ENCODE peak calls at places on chromosome 16, in eight cellular contexts. One of them, this sample, is unnamed.
A peak's percentile ranks its signal among the peaks of the same experiment; 100 is the strongest.

GRCh38 chr16:14358697-14359305 is 271.3 kb downstream of the PARN start:
- DNase-seq in psoas muscle: no peak
- DNase-seq in suprapubic skin: no peak
- DNase-seq in WTC11: no peak
- DNase-seq in omental fat pad: no peak
- DNase-seq in stimulated activated CD4-positive, alpha-beta T cell treated with anti-CD3 and anti-CD28 coated beads, Interleukin-4, amount 100 ng/mL, for 48 hours: no peak
- DNase-seq in cardiac fibroblast: no peak
- DNase-seq in pancreas: no peak
- DNase-seq in this sample: no peak

GRCh38 chr16:65908568-65908967 is 457.9 kb upstream of the CDH5 start:
- DNase-seq in psoas muscle: no peak
- DNase-seq in suprapubic skin: no peak
- DNase-seq in WTC11: peak; percentile 38
- DNase-seq in omental fat pad: no peak
- DNase-seq in stimulated activated CD4-positive, alpha-beta T cell treated with anti-CD3 and anti-CD28 coated beads, Interleukin-4, amount 100 ng/mL, for 48 hours: no peak
- DNase-seq in cardiac fibroblast: no peak
- DNase-seq in pancreas: no peak
- DNase-seq in this sample: no peak

GRCh38 chr16:29025218-29025617 is 40.4 kb downstream of the LAT start:
- DNase-seq in psoas muscle: no peak
- DNase-seq in suprapubic skin: peak; percentile 20
- DNase-seq in WTC11: no peak
- DNase-seq in omental fat pad: no peak
- DNase-seq in stimulated activated CD4-positive, alpha-beta T cell treated with anti-CD3 and anti-CD28 coated beads, Interleukin-4, amount 100 ng/mL, for 48 hours: no peak
- DNase-seq in cardiac fibroblast: no peak
- DNase-seq in pancreas: no peak
- DNase-seq in this sample: no peak

GRCh38 chr16:17404903-17405691 is 65.7 kb downstream of the XYLT1 start:
- DNase-seq in psoas muscle: peak; percentile 89
- DNase-seq in suprapubic skin: peak; percentile 91
- DNase-seq in WTC11: no peak
- DNase-seq in omental fat pad: no peak
- DNase-seq in stimulated activated CD4-positive, alpha-beta T cell treated with anti-CD3 and anti-CD28 coated beads, Interleukin-4, amount 100 ng/mL, for 48 hours: no peak
- DNase-seq in cardiac fibroblast: peak; percentile 76
- DNase-seq in pancreas: peak; percentile 19
- DNase-seq in this sample: peak; percentile 81

GRCh38 chr16:69918241-69918640 is 32.9 kb upstream of the CLEC18A start:
- DNase-seq in psoas muscle: no peak
- DNase-seq in suprapubic skin: no peak
- DNase-seq in WTC11: no peak
- DNase-seq in omental fat pad: no peak
- DNase-seq in stimulated activated CD4-positive, alpha-beta T cell treated with anti-CD3 and anti-CD28 coated beads, Interleukin-4, amount 100 ng/mL, for 48 hours: no peak
- DNase-seq in cardiac fibroblast: no peak
- DNase-seq in pancreas: no peak
- DNase-seq in this sample: no peak

GRCh38 chr16:85463228-85463611 is 149.9 kb upstream of the GSE1 start:
- DNase-seq in psoas muscle: no peak
- DNase-seq in suprapubic skin: no peak
- DNase-seq in WTC11: no peak
- DNase-seq in omental fat pad: no peak
- DNase-seq in stimulated activated CD4-positive, alpha-beta T cell treated with anti-CD3 and anti-CD28 coated beads, Interleukin-4, amount 100 ng/mL, for 48 hours: no peak
- DNase-seq in cardiac fibroblast: no peak
- DNase-seq in pancreas: no peak
- DNase-seq in this sample: no peak

GRCh38 chr16:8594149-8594666 is 3.9 kb upstream of the TMEM114 start:
- DNase-seq in psoas muscle: no peak
- DNase-seq in suprapubic skin: no peak
- DNase-seq in WTC11: no peak
- DNase-seq in omental fat pad: no peak
- DNase-seq in stimulated activated CD4-positive, alpha-beta T cell treated with anti-CD3 and anti-CD28 coated beads, Interleukin-4, amount 100 ng/mL, for 48 hours: no peak
- DNase-seq in cardiac fibroblast: peak; percentile 42
- DNase-seq in pancreas: no peak
- DNase-seq in this sample: no peak

GRCh38 chr16:2528161-2529060 is 2.8 kb downstream of the CEMP1 start:
- DNase-seq in psoas muscle: no peak
- DNase-seq in suprapubic skin: no peak
- DNase-seq in WTC11: no peak
- DNase-seq in omental fat pad: no peak
- DNase-seq in stimulated activated CD4-positive, alpha-beta T cell treated with anti-CD3 and anti-CD28 coated beads, Interleukin-4, amount 100 ng/mL, for 48 hours: no peak
- DNase-seq in cardiac fibroblast: no peak
- DNase-seq in pancreas: peak; percentile 7
- DNase-seq in this sample: no peak

GRCh38 chr16:55668337-55669281 is 12.8 kb downstream of the SLC6A2 start:
- DNase-seq in psoas muscle: peak; percentile 64
- DNase-seq in suprapubic skin: peak; percentile 82
- DNase-seq in WTC11: peak; percentile 18
- DNase-seq in omental fat pad: no peak
- DNase-seq in stimulated activated CD4-positive, alpha-beta T cell treated with anti-CD3 and anti-CD28 coated beads, Interleukin-4, amount 100 ng/mL, for 48 hours: no peak
- DNase-seq in cardiac fibroblast: peak; percentile 69
- DNase-seq in pancreas: no peak
- DNase-seq in this sample: no peak

GRCh38 chr16:77877712-77878111 is 89.3 kb downstream of the VAT1L start:
- DNase-seq in psoas muscle: no peak
- DNase-seq in suprapubic skin: no peak
- DNase-seq in WTC11: no peak
- DNase-seq in omental fat pad: no peak
- DNase-seq in stimulated activated CD4-positive, alpha-beta T cell treated with anti-CD3 and anti-CD28 coated beads, Interleukin-4, amount 100 ng/mL, for 48 hours: no peak
- DNase-seq in cardiac fibroblast: peak; percentile 73
- DNase-seq in pancreas: no peak
- DNase-seq in this sample: no peak

GRCh38 chr16:11403920-11404319 is 58.7 kb downstream of the RMI2 start:
- DNase-seq in psoas muscle: no peak
- DNase-seq in suprapubic skin: no peak
- DNase-seq in WTC11: no peak
- DNase-seq in omental fat pad: no peak
- DNase-seq in stimulated activated CD4-positive, alpha-beta T cell treated with anti-CD3 and anti-CD28 coated beads, Interleukin-4, amount 100 ng/mL, for 48 hours: no peak
- DNase-seq in cardiac fibroblast: no peak
- DNase-seq in pancreas: no peak
- DNase-seq in this sample: no peak

GRCh38 chr16:15482068-15482747 is 47.8 kb downstream of the BMERB1 start:
- DNase-seq in psoas muscle: no peak
- DNase-seq in suprapubic skin: no peak
- DNase-seq in WTC11: peak; percentile 34
- DNase-seq in omental fat pad: no peak
- DNase-seq in stimulated activated CD4-positive, alpha-beta T cell treated with anti-CD3 and anti-CD28 coated beads, Interleukin-4, amount 100 ng/mL, for 48 hours: peak; percentile 28
- DNase-seq in cardiac fibroblast: peak; percentile 97
- DNase-seq in pancreas: peak; percentile 89
- DNase-seq in this sample: no peak

GRCh38 chr16:23337836-23338550 is 35.9 kb downstream of the SCNN1B start:
- DNase-seq in psoas muscle: no peak
- DNase-seq in suprapubic skin: no peak
- DNase-seq in WTC11: no peak
- DNase-seq in omental fat pad: no peak
- DNase-seq in stimulated activated CD4-positive, alpha-beta T cell treated with anti-CD3 and anti-CD28 coated beads, Interleukin-4, amount 100 ng/mL, for 48 hours: no peak
- DNase-seq in cardiac fibroblast: no peak
- DNase-seq in pancreas: no peak
- DNase-seq in this sample: no peak

GRCh38 chr16:85347213-85347591 is 234.9 kb upstream of the CIBAR2 start:
- DNase-seq in psoas muscle: no peak
- DNase-seq in suprapubic skin: no peak
- DNase-seq in WTC11: peak; percentile 77
- DNase-seq in omental fat pad: no peak
- DNase-seq in stimulated activated CD4-positive, alpha-beta T cell treated with anti-CD3 and anti-CD28 coated beads, Interleukin-4, amount 100 ng/mL, for 48 hours: no peak
- DNase-seq in cardiac fibroblast: no peak
- DNase-seq in pancreas: no peak
- DNase-seq in this sample: no peak

GRCh38 chr16:59210955-59211541 is 476.9 kb upstream of the GOT2 start:
- DNase-seq in psoas muscle: no peak
- DNase-seq in suprapubic skin: no peak
- DNase-seq in WTC11: peak; percentile 43
- DNase-seq in omental fat pad: no peak
- DNase-seq in stimulated activated CD4-positive, alpha-beta T cell treated with anti-CD3 and anti-CD28 coated beads, Interleukin-4, amount 100 ng/mL, for 48 hours: no peak
- DNase-seq in cardiac fibroblast: peak; percentile 59
- DNase-seq in pancreas: no peak
- DNase-seq in this sample: no peak

GRCh38 chr16:49600541-49600940 is 226.9 kb downstream of the C16orf78 start:
- DNase-seq in psoas muscle: no peak
- DNase-seq in suprapubic skin: no peak
- DNase-seq in WTC11: no peak
- DNase-seq in omental fat pad: no peak
- DNase-seq in stimulated activated CD4-positive, alpha-beta T cell treated with anti-CD3 and anti-CD28 coated beads, Interleukin-4, amount 100 ng/mL, for 48 hours: no peak
- DNase-seq in cardiac fibroblast: no peak
- DNase-seq in pancreas: no peak
- DNase-seq in this sample: no peak

GRCh38 chr16:57167951-57168350 is 17.9 kb downstream of the PSME3IP1 start:
- DNase-seq in psoas muscle: no peak
- DNase-seq in suprapubic skin: no peak
- DNase-seq in WTC11: no peak
- DNase-seq in omental fat pad: no peak
- DNase-seq in stimulated activated CD4-positive, alpha-beta T cell treated with anti-CD3 and anti-CD28 coated beads, Interleukin-4, amount 100 ng/mL, for 48 hours: no peak
- DNase-seq in cardiac fibroblast: peak; percentile 86
- DNase-seq in pancreas: no peak
- DNase-seq in this sample: no peak

GRCh38 chr16:14070877-14071575 is at the start of gene MRTFB:
- DNase-seq in psoas muscle: peak; percentile 88
- DNase-seq in suprapubic skin: peak; percentile 81
- DNase-seq in WTC11: peak; percentile 92
- DNase-seq in omental fat pad: peak; percentile 60
- DNase-seq in stimulated activated CD4-positive, alpha-beta T cell treated with anti-CD3 and anti-CD28 coated beads, Interleukin-4, amount 100 ng/mL, for 48 hours: peak; percentile 78
- DNase-seq in cardiac fibroblast: peak; percentile 49
- DNase-seq in pancreas: peak; percentile 85
- DNase-seq in this sample: peak; percentile 19

This sample was measured in thoracic aorta.